ENCODE peak calls at places on chromosomes 7 and 10, in ten cellular contexts. One of them, this sample, is unnamed.
A peak's percentile ranks its signal among the peaks of the same experiment; 100 is the strongest.

GRCh38 chr7:25677595-25677994 is 449.3 kb upstream of the NPVF start:
- DNase-seq in sigmoid colon: no peak
- DNase-seq in IMR-90: no peak
- DNase-seq in esophagus muscularis mucosa: no peak
- DNase-seq in body of pancreas: no peak
- DNase-seq in adrenal gland: no peak
- DNase-seq in esophagus squamous epithelium: no peak
- DNase-seq in heart left ventricle: no peak
- DNase-seq in transverse colon: no peak
- DNase-seq in A549: no peak
- DNase-seq in this sample: no peak

GRCh38 chr10:113019692-113020424 is 69.8 kb downstream of the TCF7L2 start:
- DNase-seq in sigmoid colon: peak; percentile 50
- DNase-seq in IMR-90: no peak
- DNase-seq in esophagus muscularis mucosa: no peak
- DNase-seq in body of pancreas: no peak
- DNase-seq in adrenal gland: no peak
- DNase-seq in esophagus squamous epithelium: no peak
- DNase-seq in heart left ventricle: no peak
- DNase-seq in transverse colon: no peak
- DNase-seq in A549: no peak
- DNase-seq in this sample: no peak

GRCh38 chr7:43758861-43759683 is 592 bp downstream of the BLVRA start:
- DNase-seq in sigmoid colon: no peak
- DNase-seq in IMR-90: peak; percentile 31
- DNase-seq in esophagus muscularis mucosa: peak; percentile 92
- DNase-seq in body of pancreas: peak; percentile 24
- DNase-seq in adrenal gland: peak; percentile 35
- DNase-seq in esophagus squamous epithelium: no peak
- DNase-seq in heart left ventricle: no peak
- DNase-seq in transverse colon: peak; percentile 32
- DNase-seq in A549: no peak
- DNase-seq in this sample: no peak

GRCh38 chr7:127474457-127474856 is 81.9 kb upstream of the ZNF800 start:
- DNase-seq in sigmoid colon: no peak
- DNase-seq in IMR-90: peak; percentile 3
- DNase-seq in esophagus muscularis mucosa: no peak
- DNase-seq in body of pancreas: no peak
- DNase-seq in adrenal gland: no peak
- DNase-seq in esophagus squamous epithelium: no peak
- DNase-seq in heart left ventricle: no peak
- DNase-seq in transverse colon: no peak
- DNase-seq in A549: no peak
- DNase-seq in this sample: no peak

GRCh38 chr7:47444376-47445098 is 137.4 kb downstream of the TNS3 start:
- DNase-seq in sigmoid colon: no peak
- DNase-seq in IMR-90: no peak
- DNase-seq in esophagus muscularis mucosa: no peak
- DNase-seq in body of pancreas: peak; percentile 51
- DNase-seq in adrenal gland: peak; percentile 59
- DNase-seq in esophagus squamous epithelium: no peak
- DNase-seq in heart left ventricle: no peak
- DNase-seq in transverse colon: peak; percentile 38
- DNase-seq in A549: peak; percentile 35
- DNase-seq in this sample: no peak

GRCh38 chr7:24922099-24922773 is 57.7 kb downstream of the OSBPL3 start:
- DNase-seq in sigmoid colon: no peak
- DNase-seq in IMR-90: no peak
- DNase-seq in esophagus muscularis mucosa: no peak
- DNase-seq in body of pancreas: no peak
- DNase-seq in adrenal gland: no peak
- DNase-seq in esophagus squamous epithelium: no peak
- DNase-seq in heart left ventricle: no peak
- DNase-seq in transverse colon: no peak
- DNase-seq in A549: no peak
- DNase-seq in this sample: no peak

GRCh38 chr7:15389073-15389472 is 172.7 kb downstream of the AGMO start:
- DNase-seq in sigmoid colon: no peak
- DNase-seq in IMR-90: no peak
- DNase-seq in esophagus muscularis mucosa: no peak
- DNase-seq in body of pancreas: no peak
- DNase-seq in adrenal gland: no peak
- DNase-seq in esophagus squamous epithelium: no peak
- DNase-seq in heart left ventricle: no peak
- DNase-seq in transverse colon: no peak
- DNase-seq in A549: no peak
- DNase-seq in this sample: no peak

GRCh38 chr7:101804642-101805401 is 12.6 kb upstream of the CUX1 start:
- DNase-seq in sigmoid colon: no peak
- DNase-seq in IMR-90: no peak
- DNase-seq in esophagus muscularis mucosa: no peak
- DNase-seq in body of pancreas: peak; percentile 44
- DNase-seq in adrenal gland: no peak
- DNase-seq in esophagus squamous epithelium: no peak
- DNase-seq in heart left ventricle: no peak
- DNase-seq in transverse colon: peak; percentile 34
- DNase-seq in A549: peak; percentile 29
- DNase-seq in this sample: no peak

GRCh38 chr10:69332278-69333010 is 54.1 kb downstream of the HK1 start:
- DNase-seq in sigmoid colon: no peak
- DNase-seq in IMR-90: no peak
- DNase-seq in esophagus muscularis mucosa: no peak
- DNase-seq in body of pancreas: no peak
- DNase-seq in adrenal gland: no peak
- DNase-seq in esophagus squamous epithelium: no peak
- DNase-seq in heart left ventricle: no peak
- DNase-seq in transverse colon: peak; percentile 58
- DNase-seq in A549: no peak
- DNase-seq in this sample: no peak

GRCh38 chr10:13404791-13405190 is 56.7 kb upstream of the SEPHS1 start:
- DNase-seq in sigmoid colon: no peak
- DNase-seq in IMR-90: no peak
- DNase-seq in esophagus muscularis mucosa: no peak
- DNase-seq in body of pancreas: peak; percentile 74
- DNase-seq in adrenal gland: no peak
- DNase-seq in esophagus squamous epithelium: no peak
- DNase-seq in heart left ventricle: no peak
- DNase-seq in transverse colon: no peak
- DNase-seq in A549: no peak
- DNase-seq in this sample: no peak

DNA sequence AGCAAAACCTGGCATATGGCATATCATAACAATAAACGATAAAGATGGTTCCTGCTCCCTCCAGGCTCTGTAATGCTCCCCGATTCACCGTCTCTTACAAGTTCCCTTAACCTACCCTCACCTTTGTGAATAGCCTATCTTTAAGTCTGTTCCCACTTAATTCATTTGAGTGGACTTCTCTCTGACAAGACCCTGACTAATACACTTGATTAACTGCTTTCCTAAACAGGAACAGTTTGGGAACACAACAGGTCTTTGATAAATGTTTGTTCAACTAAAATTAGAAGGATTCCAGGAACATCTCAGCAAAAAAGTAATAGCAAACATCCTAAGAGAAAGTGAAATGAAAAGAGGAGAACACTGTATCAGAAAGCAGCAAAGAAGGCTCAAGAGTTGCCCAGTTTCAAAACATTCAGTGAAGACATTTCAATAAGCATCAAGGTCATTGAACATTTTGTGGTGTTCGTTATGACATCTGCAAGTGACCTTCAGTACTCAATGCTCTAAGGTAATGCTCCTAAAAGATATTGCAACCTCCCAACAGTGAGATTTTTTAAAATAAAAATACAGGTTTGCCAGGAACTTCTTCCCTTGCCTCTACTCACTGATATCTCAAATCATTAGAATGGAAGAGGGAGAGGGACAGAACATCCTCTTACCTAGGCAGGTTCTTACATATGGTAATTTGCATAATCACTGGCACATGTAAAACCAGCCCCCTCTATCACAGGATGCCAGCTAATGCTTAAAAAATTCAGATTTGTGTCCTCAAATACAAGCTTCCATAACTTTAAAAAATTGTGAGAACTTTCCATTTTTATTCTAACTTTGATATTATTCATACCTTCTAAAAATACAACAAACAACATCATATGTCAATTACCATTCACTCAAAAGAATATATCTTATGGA is 11.4 kb upstream of the ARHGAP12 start:
- DNase-seq in sigmoid colon: no peak
- DNase-seq in IMR-90: no peak
- DNase-seq in esophagus muscularis mucosa: no peak
- DNase-seq in body of pancreas: no peak
- DNase-seq in adrenal gland: no peak
- DNase-seq in esophagus squamous epithelium: no peak
- DNase-seq in heart left ventricle: no peak
- DNase-seq in transverse colon: no peak
- DNase-seq in A549: no peak
- DNase-seq in this sample: no peak
- H3K4me1 ChIP-seq in sigmoid colon: peaks cover 18% of the 10 kb centered on the region
- H3K4me1 ChIP-seq in IMR-90: peaks cover 9% of the 10 kb centered on the region
- H3K4me1 ChIP-seq in esophagus muscularis mucosa: peaks cover 19% of the 10 kb centered on the region
- H3K4me1 ChIP-seq in body of pancreas: peaks cover 59% of the 10 kb centered on the region
- H3K4me1 ChIP-seq in adrenal gland: peaks cover 23% of the 10 kb centered on the region
- H3K4me1 ChIP-seq in esophagus squamous epithelium: peaks cover 15% of the 10 kb centered on the region
- H3K4me1 ChIP-seq in heart left ventricle: no peaks in the 10 kb centered on the region
- H3K4me1 ChIP-seq in transverse colon: peaks cover 25% of the 10 kb centered on the region
- H3K4me1 ChIP-seq in A549: peaks cover 84% of the 10 kb centered on the region
- H3K4me1 ChIP-seq in this sample: no peaks in the 10 kb centered on the region

GRCh38 chr10:83919187-83919586 is 220.1 kb upstream of the GHITM start:
- DNase-seq in sigmoid colon: no peak
- DNase-seq in IMR-90: no peak
- DNase-seq in esophagus muscularis mucosa: peak; percentile 21
- DNase-seq in body of pancreas: no peak
- DNase-seq in adrenal gland: no peak
- DNase-seq in esophagus squamous epithelium: no peak
- DNase-seq in heart left ventricle: no peak
- DNase-seq in transverse colon: no peak
- DNase-seq in A549: no peak
- DNase-seq in this sample: no peak
- TF ChIP-seq POLR2A in sigmoid colon: no peak
- TF ChIP-seq POLR2A in IMR-90: no peak
- TF ChIP-seq POLR2A in esophagus muscularis mucosa: no peak
- TF ChIP-seq POLR2A in body of pancreas: no peak
- TF ChIP-seq POLR2A in adrenal gland: no peak
- TF ChIP-seq POLR2A in esophagus squamous epithelium: no peak
- TF ChIP-seq POLR2A in heart left ventricle: no peak
- TF ChIP-seq POLR2A in transverse colon: no peak
- TF ChIP-seq POLR2A in A549: no peak
- TF ChIP-seq POLR2A in this sample: no peak

DNA sequence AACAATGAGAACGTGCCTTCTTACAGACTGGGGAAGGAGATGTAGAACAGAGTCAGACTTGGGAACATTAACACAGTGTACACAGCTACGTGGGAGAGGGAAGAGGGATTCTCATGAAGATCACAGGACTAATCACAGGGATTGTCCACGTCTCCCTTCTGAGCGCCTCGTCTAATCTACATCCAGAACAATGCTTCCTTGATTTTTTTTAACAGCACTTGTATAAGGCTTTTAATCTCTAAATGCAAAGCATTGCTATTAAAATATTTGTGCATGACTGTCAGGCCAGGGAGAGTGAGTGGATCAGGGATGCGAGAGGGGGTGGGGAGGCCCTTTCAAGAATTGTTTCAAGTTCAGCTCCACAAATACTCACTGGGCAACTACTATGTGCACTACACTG is 62.7 kb downstream of the MET start:
- DNase-seq in sigmoid colon: no peak
- DNase-seq in IMR-90: no peak
- DNase-seq in esophagus muscularis mucosa: no peak
- DNase-seq in body of pancreas: no peak
- DNase-seq in adrenal gland: no peak
- DNase-seq in esophagus squamous epithelium: no peak
- DNase-seq in heart left ventricle: no peak
- DNase-seq in transverse colon: no peak
- DNase-seq in A549: no peak
- DNase-seq in this sample: no peak
- H3K4me1 ChIP-seq in sigmoid colon: peaks cover 8% of the 10 kb centered on the region
- H3K4me1 ChIP-seq in IMR-90: peaks cover 8% of the 10 kb centered on the region
- H3K4me1 ChIP-seq in esophagus muscularis mucosa: peaks cover 13% of the 10 kb centered on the region
- H3K4me1 ChIP-seq in body of pancreas: peaks cover 34% of the 10 kb centered on the region
- H3K4me1 ChIP-seq in adrenal gland: no peaks in the 10 kb centered on the region
- H3K4me1 ChIP-seq in esophagus squamous epithelium: no peaks in the 10 kb centered on the region
- H3K4me1 ChIP-seq in heart left ventricle: no peaks in the 10 kb centered on the region
- H3K4me1 ChIP-seq in transverse colon: peaks cover 10% of the 10 kb centered on the region
- H3K4me1 ChIP-seq in A549: peaks cover 77% of the 10 kb centered on the region
- H3K4me1 ChIP-seq in this sample: no peaks in the 10 kb centered on the region

GRCh38 chr10:132484922-132485321 is 52.7 kb upstream of the INPP5A start:
- DNase-seq in sigmoid colon: peak; percentile 37
- DNase-seq in IMR-90: no peak
- DNase-seq in esophagus muscularis mucosa: no peak
- DNase-seq in body of pancreas: no peak
- DNase-seq in adrenal gland: no peak
- DNase-seq in esophagus squamous epithelium: no peak
- DNase-seq in heart left ventricle: no peak
- DNase-seq in transverse colon: no peak
- DNase-seq in A549: no peak
- DNase-seq in this sample: no peak
- TF ChIP-seq POLR2A in sigmoid colon: no peak
- TF ChIP-seq POLR2A in IMR-90: no peak
- TF ChIP-seq POLR2A in esophagus muscularis mucosa: no peak
- TF ChIP-seq POLR2A in body of pancreas: no peak
- TF ChIP-seq POLR2A in adrenal gland: no peak
- TF ChIP-seq POLR2A in esophagus squamous epithelium: no peak
- TF ChIP-seq POLR2A in heart left ventricle: no peak
- TF ChIP-seq POLR2A in transverse colon: no peak
- TF ChIP-seq POLR2A in A549: no peak
- TF ChIP-seq POLR2A in this sample: no peak